ENCODE peak calls at places on chromosomes 11 and 22, in six cellular contexts. S is K562, C is HepG2, J is GM12878, A is SK-N-SH, E is HCT116. N is an unnamed sample.

GRCh38 chr11:117759305-117759704 is 37.7 kb downstream of the DSCAML1 start:
- DNase-seq in J (no peak), C (no peak), E (no peak), S (no peak), A (no peak), N (peak; percentile 55)

GRCh38 chr11:110147965-110148709 is 54.9 kb downstream of the ZC3H12C start:
- DNase-seq in J (no peak), S (no peak), C (no peak), A (no peak), E (peak; percentile 12), N (no peak)

GRCh38 chr11:78798567-78799170 is 224.0 kb upstream of the NARS2 start:
- DNase-seq in S (peak; percentile 62), A (peak; percentile 72), E (peak; percentile 28), J (no peak), C (peak; percentile 25), N (peak; percentile 83)

GRCh38 chr22:48740731-48741405 is 1086.8 kb downstream of the BRD1 start:
- DNase-seq in E (no peak), C (no peak), J (no peak), S (no peak), A (no peak), N (no peak)

GRCh38 chr11:126310229-126310991 is 6.5 kb downstream of the DCPS start:
- DNase-seq in A (peak; percentile 81), C (peak; percentile 63), E (peak; percentile 42), J (no peak), S (peak; percentile 74), N (peak; percentile 83)

GRCh38 chr11:19279455-19279854 is 38.7 kb upstream of the E2F8 start:
- DNase-seq in C (no peak), S (no peak), A (no peak), E (peak; percentile 22), J (no peak), N (peak; percentile 80)

GRCh38 chr11:1920128-1920908 is 815 bp downstream of the TNNT3 start:
- DNase-seq in J (no peak), E (no peak), C (no peak), A (peak; percentile 32), S (no peak), N (no peak)

GRCh38 chr11:63917685-63918523 is 940 bp upstream of the RCOR2 start:
- DNase-seq in C (peak; percentile 43), A (peak; percentile 92), J (no peak), S (peak; percentile 82), E (peak; percentile 68), N (peak; percentile 94)

GRCh38 chr11:120647681-120648080 is 136.1 kb downstream of the GRIK4 start:
- DNase-seq in E (no peak), C (no peak), J (no peak), A (no peak), S (no peak), N (no peak)

GRCh38 chr11:66335531-66336233 is 552 bp downstream of the RIN1 start:
- DNase-seq in S (peak; percentile 9), E (no peak), J (no peak), A (peak; percentile 81), C (no peak), N (peak; percentile 72)

GRCh38 chr11:117786099-117786870 is 10.7 kb downstream of the DSCAML1 start:
- DNase-seq in S (no peak), C (no peak), A (no peak), J (no peak), E (no peak), N (no peak)

GRCh38 chr11:102306817-102307814 is 10.2 kb upstream of the BIRC3 start:
- DNase-seq in S (no peak), C (no peak), J (no peak), E (no peak), A (no peak), N (no peak)

GRCh38 chr11:62602141-62603071 is 741 bp upstream of the MTA2 start:
- DNase-seq in A (peak; percentile 87), C (no peak), J (no peak), E (no peak), S (peak; percentile 84), N (peak; percentile 73)

GRCh38 chr11:36500315-36500721 is 9.8 kb downstream of the TRAF6 start:
- DNase-seq in J (no peak), A (no peak), E (no peak), S (peak; percentile 38), C (no peak), N (no peak)

GRCh38 chr22:19448076-19448607 is 631 bp upstream of the C22orf39 start:
- DNase-seq in E (no peak), S (peak; percentile 86), C (peak; percentile 55), J (no peak), A (peak; percentile 76), N (peak; percentile 60)

DNA sequence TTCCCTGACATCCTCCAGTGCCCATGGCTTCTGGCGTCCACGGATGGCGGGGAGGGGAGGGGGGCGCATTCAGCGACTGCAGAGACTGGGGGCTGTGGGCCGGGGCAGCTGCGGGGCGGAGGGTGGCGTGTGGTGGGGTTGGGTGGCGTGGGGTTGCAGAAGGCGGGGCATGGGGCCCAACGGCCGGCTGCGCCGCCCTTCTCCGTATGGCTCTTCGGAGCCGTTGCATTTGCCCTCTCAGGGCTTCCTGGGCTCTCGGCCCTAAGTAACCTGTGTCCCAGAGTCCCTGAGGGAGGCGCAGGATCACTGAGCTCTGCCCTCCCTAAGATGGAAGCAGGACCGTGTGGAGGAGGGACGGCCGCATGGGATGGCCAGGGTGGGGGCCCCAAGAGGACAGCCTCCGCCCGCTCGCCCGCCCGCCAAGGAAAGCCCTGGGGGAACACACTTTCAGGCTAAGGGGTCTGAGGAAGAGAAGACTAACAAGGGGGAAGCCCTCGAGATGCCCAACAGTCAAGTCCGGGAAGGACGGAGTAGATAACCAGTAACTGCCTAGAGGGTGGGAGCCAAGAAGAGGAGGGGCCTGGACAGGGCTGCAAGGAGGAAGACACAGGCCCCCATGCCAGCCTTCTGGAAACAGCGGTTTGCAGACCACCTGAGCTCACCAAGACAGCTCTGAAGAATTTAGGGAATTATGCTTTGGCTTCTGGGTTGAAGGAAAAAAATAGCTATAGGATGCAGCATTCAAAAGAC is 9.2 kb upstream of the AIFM3 start:
- DNase-seq in C (no peak), E (no peak), A (peak; percentile 25), S (no peak), J (no peak), N (peak; percentile 82)
- H2AFZ ChIP-seq in C (no peak overlapping the region), E (peak overlapping the region; percentile 42), A (no peak overlapping the region), S (no peak overlapping the region), J (peak overlapping the region; percentile 75), N (peak overlapping the region; percentile 97)

GRCh38 chr11:7534030-7534378 is 20.2 kb downstream of the PPFIBP2 start:
- DNase-seq in A (no peak), J (no peak), E (no peak), S (no peak), C (no peak), N (no peak)

GRCh38 chr11:7538466-7539454 is 25.0 kb downstream of the PPFIBP2 start:
- DNase-seq in A (no peak), J (no peak), E (no peak), S (no peak), C (no peak), N (no peak)

GRCh38 chr11:7537260-7537659 is 23.5 kb downstream of the PPFIBP2 start:
- DNase-seq in E (no peak), J (no peak), S (no peak), A (no peak), C (no peak), N (no peak)

GRCh38 chr11:7538023-7538422 is 24.2 kb downstream of the PPFIBP2 start:
- DNase-seq in C (no peak), S (no peak), E (no peak), A (no peak), J (no peak), N (no peak)

DNA sequence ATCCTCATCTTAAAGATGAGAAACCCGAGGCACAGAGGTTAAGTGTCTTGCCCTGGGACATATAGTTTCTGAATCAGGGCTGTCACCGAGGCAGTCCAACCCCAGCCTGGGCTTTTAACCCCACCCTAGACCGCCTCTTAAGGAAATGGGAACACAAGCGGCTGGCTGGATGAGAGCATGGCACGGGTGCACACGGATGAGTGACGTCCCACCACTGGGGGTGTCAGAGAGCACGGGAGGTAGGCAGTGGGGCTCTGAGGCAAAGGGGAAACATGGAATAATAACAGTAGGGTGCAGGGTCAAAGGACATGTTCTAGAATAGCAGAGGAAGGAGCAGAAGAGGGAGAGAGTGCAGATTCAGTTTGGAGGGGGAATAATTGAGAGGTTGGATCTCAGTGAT is 22.3 kb downstream of the PPFIBP2 start:
- DNase-seq in C (no peak), J (no peak), A (peak; percentile 38), S (peak; percentile 32), E (no peak), N (peak; percentile 71)
- TF ChIP-seq REST in C (no peak), J (no peak), A (no peak), S (no peak), E (no peak), N (no peak)

DNA sequence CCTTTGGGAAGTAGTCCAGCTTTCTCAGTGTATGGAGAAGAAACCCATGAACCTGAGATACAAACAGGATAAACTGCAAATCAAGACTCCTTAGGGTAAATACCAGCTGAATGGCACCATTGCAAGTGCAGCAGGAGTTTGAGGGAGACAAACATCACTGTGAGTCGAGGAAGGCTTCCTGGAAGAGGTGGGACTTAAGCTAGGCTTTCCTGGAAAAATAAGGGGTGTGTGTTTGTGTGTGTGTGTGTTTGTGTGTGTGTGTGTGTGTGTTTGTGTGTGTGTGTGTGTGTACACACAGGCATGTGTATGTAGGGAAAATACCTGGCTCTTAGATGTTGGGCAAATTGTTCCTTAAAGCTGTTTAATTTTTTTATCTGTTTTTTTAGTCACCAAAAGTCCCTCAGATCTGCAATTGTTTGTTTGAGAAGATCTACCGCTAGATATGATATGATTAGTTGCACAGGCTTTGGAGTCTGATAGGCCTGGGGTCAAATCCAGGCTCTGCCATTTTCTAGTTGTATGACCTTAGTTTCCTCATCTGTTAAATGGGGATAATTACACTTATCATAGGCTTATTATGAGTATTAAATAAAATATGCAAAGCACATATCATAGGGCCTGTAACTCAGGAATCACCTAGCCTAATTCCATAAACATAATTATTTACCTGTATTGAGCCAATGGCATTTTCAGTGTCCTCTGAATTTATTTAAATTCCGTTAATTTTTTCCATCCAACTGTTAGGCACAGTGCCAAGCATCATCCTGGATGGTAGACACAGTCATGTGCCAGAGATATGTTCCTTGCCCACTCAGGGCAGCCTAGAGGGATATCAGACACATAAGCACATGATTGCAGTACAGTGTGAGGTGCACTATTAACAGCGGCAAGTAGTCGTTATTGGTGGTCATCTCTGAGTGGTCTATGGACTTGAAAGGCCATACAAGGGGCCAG is 85.6 kb upstream of the EED start:
- DNase-seq in C (no peak), S (peak; percentile 58), A (no peak), E (no peak), J (no peak), N (no peak)
- H2AFZ ChIP-seq in C (no peak overlapping the region), S (peak overlapping the region; percentile 73), A (no peak overlapping the region), E (no peak overlapping the region), J (peak overlapping the region; percentile 43), N (peak overlapping the region; percentile 90)

GRCh38 chr11:85619497-85619896 is 7.6 kb downstream of the DLG2 start:
- DNase-seq in E (no peak), J (no peak), S (no peak), C (no peak), A (no peak), N (no peak)
- TF ChIP-seq REST in E (no peak), J (no peak), S (no peak), C (no peak), A (no peak), N (no peak)

GRCh38 chr11:56817661-56818060 is 69.2 kb upstream of the OR9G4 start:
- DNase-seq in S (no peak), C (no peak), E (no peak), A (no peak), J (no peak), N (no peak)
- H2AFZ ChIP-seq in S (no peak overlapping the region), C (no peak overlapping the region), E (no peak overlapping the region), A (no peak overlapping the region), J (no peak overlapping the region), N (no peak overlapping the region)

N was measured in GM23338.